ENCODE peak calls at places on chromosomes 6 and 20, in eight cellular contexts. W is HFF-Myc, Q is fibroblast of pulmonary artery, Y is HCT116, T is fibroblast of the aortic adventitia, V is fibroblast of lung, X is mucosa of descending colon, B is neural progenitor cell. M is an unnamed sample.

GRCh38 chr6:34243901-34244884 is 4.6 kb downstream of the SMIM29 start:
- DNase-seq in Q (peak), Y (peak), T (peak), V (peak), B (no peak), W (peak), X (no peak), M (no peak)

GRCh38 chr20:60584221-60584620 is 626.0 kb downstream of the CDH26 start:
- DNase-seq in B (no peak), T (no peak), Y (no peak), Q (no peak), W (no peak), X (no peak), V (no peak), M (no peak)

GRCh38 chr6:135962731-135963130 is 111.2 kb downstream of the PDE7B start:
- DNase-seq in V (peak), T (peak), Y (no peak), W (no peak), X (no peak), B (no peak), Q (peak), M (no peak)

GRCh38 chr6:100126682-100127484 is 132.9 kb upstream of the MCHR2 start:
- DNase-seq in Y (no peak), B (no peak), T (no peak), W (no peak), V (no peak), Q (no peak), X (no peak), M (no peak)

GRCh38 chr20:24095753-24096152 is 107.2 kb upstream of the GGTLC1 start:
- DNase-seq in Y (no peak), Q (no peak), W (no peak), T (no peak), X (no peak), V (no peak), B (no peak), M (no peak)

GRCh38 chr6:168113226-168113625 is 34.2 kb upstream of the FRMD1 start:
- DNase-seq in Y (no peak), V (no peak), X (no peak), T (no peak), B (no peak), Q (no peak), W (no peak), M (no peak)

GRCh38 chr20:21027569-21027968 is 78.6 kb downstream of the LINC00237 start:
- DNase-seq in Q (no peak), Y (peak), V (no peak), W (no peak), B (peak), X (no peak), T (no peak), M (no peak)

GRCh38 chr6:111291334-111291705 is 191.7 kb downstream of the REV3L start:
- DNase-seq in W (no peak), B (no peak), T (no peak), V (no peak), Y (no peak), X (no peak), Q (no peak), M (no peak)

GRCh38 chr20:52539891-52540290 is 348.3 kb upstream of the ZFP64 start:
- DNase-seq in T (no peak), B (no peak), W (no peak), X (no peak), V (no peak), Y (no peak), Q (no peak), M (no peak)

GRCh38 chr6:25366785-25367657 is 87.8 kb downstream of the CARMIL1 start:
- DNase-seq in B (no peak), Q (peak), T (peak), V (peak), W (no peak), X (no peak), Y (no peak), M (no peak)

GRCh38 chr6:31736768-31737314 is 511 bp upstream of the CLIC1 start:
- DNase-seq in W (no peak), Q (no peak), B (peak), Y (no peak), T (no peak), V (no peak), X (peak), M (no peak)

GRCh38 chr6:63496388-63496804 is 75.9 kb upstream of the LOC128125822 start:
- DNase-seq in B (no peak), V (no peak), W (no peak), Y (no peak), X (no peak), Q (no peak), T (no peak), M (no peak)

GRCh38 chr20:62050166-62051120 is 15.2 kb downstream of the TAF4 start:
- DNase-seq in T (no peak), B (no peak), Y (no peak), Q (no peak), V (no peak), W (no peak), X (no peak), M (no peak)

GRCh38 chr20:32966881-32967781 is 37.1 kb downstream of the SUN5 start:
- DNase-seq in X (no peak), T (no peak), Q (no peak), Y (no peak), W (no peak), V (no peak), B (no peak), M (no peak)

GRCh38 chr20:34112600-34113061 is 588 bp upstream of the EIF2S2 start:
- DNase-seq in Q (peak), V (peak), T (peak), X (peak), W (no peak), Y (no peak), B (peak), M (no peak)

GRCh38 chr6:63268574-63268973 is 51.2 kb downstream of the LGSN start:
- DNase-seq in Q (no peak), V (no peak), T (no peak), W (no peak), Y (no peak), X (no peak), B (no peak), M (no peak)

GRCh38 chr6:90277301-90278011 is 19.2 kb downstream of the BACH2 start:
- DNase-seq in Q (no peak), W (no peak), V (peak), X (no peak), Y (no peak), B (no peak), T (no peak), M (no peak)

GRCh38 chr6:153024401-153025017 is 22.0 kb upstream of the MTRF1L start:
- DNase-seq in B (peak), Q (peak), T (peak), V (peak), W (peak), X (peak), Y (peak), M (no peak)

GRCh38 chr6:96521625-96522468 is at the start of gene UFL1:
- DNase-seq in Q (peak), W (peak), X (peak), T (peak), V (peak), Y (peak), B (peak), M (peak)

GRCh38 chr6:105600342-105601293 is 197.7 kb upstream of the PREP start:
- DNase-seq in X (no peak), Y (no peak), Q (peak), W (no peak), V (peak), B (no peak), T (peak), M (no peak)
- H3K4me3 ChIP-seq in X (no peak), Y (no peak), Q (no peak), W (no peak), V (no peak), B (no peak), T (no peak), M (no peak)

DNA sequence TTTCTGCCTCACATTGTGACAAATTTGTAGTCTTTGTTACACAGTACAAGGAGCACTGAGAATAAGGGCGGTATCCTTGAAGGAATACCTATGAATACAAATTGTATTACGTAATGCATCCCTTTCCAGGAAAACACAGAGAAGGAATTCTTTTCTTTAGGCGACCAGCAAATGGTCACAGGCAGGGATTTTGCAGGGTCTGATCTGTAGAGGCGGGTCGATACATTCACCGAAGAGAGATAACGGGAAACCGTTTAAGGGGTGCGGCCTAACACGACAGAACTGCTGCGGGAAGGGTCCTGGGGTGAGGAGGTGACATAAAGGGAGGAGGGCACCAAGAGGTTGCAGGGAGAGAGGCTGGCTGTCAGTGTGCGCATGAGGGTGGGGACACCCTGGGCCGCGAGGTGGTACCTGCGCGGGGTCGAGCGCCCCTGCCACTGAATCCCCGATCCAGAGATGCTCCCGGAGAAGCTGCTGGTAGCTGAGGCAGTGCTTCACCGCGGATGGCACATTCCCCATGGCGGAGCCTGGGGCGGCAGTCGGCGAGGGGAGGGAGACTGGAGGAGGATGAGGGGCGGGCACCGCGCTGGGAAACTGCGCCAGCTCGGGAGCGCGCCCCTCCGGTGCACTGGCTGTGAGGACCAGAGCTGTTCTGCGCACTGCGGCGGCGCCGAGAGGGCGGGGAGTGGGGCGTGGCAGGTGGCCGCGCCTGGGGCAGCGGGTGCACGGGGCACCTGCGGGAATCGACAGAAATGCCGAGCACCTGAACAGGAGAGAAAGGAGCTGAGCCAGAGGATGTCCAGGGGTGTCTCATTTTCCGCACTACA is at the start of gene HMGCLL1:
- DNase-seq in B (peak), Q (no peak), Y (no peak), V (peak), X (peak), T (no peak), W (no peak), M (no peak)
- H3K4me3 ChIP-seq in B (peak), Q (no peak), Y (no peak), V (peak), X (no peak), T (no peak), W (no peak), M (no peak)

DNA sequence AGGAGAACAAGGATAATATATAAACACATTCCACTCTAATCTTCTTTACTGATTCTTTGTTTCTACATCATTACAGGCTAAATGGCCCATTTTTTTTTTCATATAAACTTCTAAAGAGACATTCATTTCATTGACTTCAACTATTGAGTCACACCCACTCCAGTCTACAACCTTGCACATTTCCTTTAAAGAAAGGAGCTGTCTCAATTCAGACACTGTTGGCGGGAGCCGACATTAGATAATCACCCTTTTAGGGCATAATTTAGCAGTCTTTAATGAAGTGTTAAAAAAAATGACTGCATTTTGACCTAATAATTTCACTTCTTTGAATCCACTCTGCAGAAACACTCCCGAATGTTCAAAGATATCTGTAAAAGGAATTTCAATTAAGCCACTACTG is 1.6 kb downstream of the EPM2A start:
- DNase-seq in X (no peak), V (peak), B (peak), Q (no peak), W (no peak), Y (no peak), T (no peak), M (no peak)
- H3K4me3 ChIP-seq in X (no peak), V (peak), B (peak), Q (peak), W (peak), Y (no peak), T (peak), M (no peak)

GRCh38 chr6:20313960-20314530 is 87.6 kb upstream of the E2F3 start:
- DNase-seq in Q (no peak), Y (no peak), V (no peak), B (no peak), X (no peak), T (no peak), W (no peak), M (no peak)

GRCh38 chr6:20312581-20312980 is 89.1 kb upstream of the E2F3 start:
- DNase-seq in W (no peak), Y (no peak), B (no peak), V (no peak), X (no peak), Q (no peak), T (no peak), M (no peak)

GRCh38 chr6:20306491-20306890 is 94.2 kb upstream of the MBOAT1 start:
- DNase-seq in W (no peak), T (no peak), V (no peak), Q (no peak), B (peak), Y (no peak), X (no peak), M (no peak)

GRCh38 chr6:20313086-20313485 is 88.6 kb upstream of the E2F3 start:
- DNase-seq in W (no peak), T (no peak), Y (no peak), Q (no peak), X (no peak), B (no peak), V (no peak), M (no peak)

DNA sequence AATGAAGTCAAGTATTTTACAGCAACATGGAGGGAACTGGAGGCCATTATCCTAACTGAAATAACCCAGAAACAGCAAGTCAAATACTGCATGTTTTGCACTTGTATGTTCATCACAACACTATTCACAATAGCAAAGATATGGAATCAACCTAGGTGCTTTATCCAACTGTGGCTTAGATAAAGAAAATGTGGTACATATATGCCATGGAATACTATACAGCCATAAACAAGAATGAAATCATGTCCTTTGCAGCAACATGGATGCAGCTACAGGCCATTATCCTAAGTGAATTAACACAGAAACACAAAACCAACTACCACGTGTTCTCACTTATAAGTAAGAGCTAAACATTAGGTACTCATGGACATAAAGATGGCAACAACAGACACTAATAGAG is 91.5 kb upstream of the E2F3 start:
- DNase-seq in B (no peak), X (no peak), T (no peak), Y (no peak), Q (no peak), V (no peak), W (no peak), M (no peak)
- H3K4me3 ChIP-seq in B (no peak), X (no peak), T (no peak), Y (no peak), Q (no peak), V (no peak), W (no peak), M (no peak)

M was measured in LNCaP clone FGC.